ENCODE peak calls at places on chromosomes 7 and 10, in five cellular contexts. One of them, this sample, is unnamed.

GRCh38 chr10:127492607-127493250 is 56.4 kb upstream of the NPS start:
- DNase-seq in fibroblast of the conjunctiva: no peak
- DNase-seq in cardiac fibroblast: no peak
- DNase-seq in activated CD4-positive, alpha-beta T cell treated with anti-CD3 and anti-CD28 coated beads, Interleukin-2, amount 10 ng/mL, durations not matched to agents 7 days and 5 days: no peak
- DNase-seq in activated T-helper 1 cell treated with anti-CD3 and anti-CD28 coated beads, Interleukin-2, amount 50 U/mL, for 16 hours: no peak
- DNase-seq in this sample: no peak

GRCh38 chr10:103416436-103417147 is 20.2 kb downstream of the PDCD11 start:
- DNase-seq in cardiac fibroblast: peak
- DNase-seq in activated CD4-positive, alpha-beta T cell treated with anti-CD3 and anti-CD28 coated beads, Interleukin-2, amount 10 ng/mL, durations not matched to agents 7 days and 5 days: peak
- DNase-seq in activated T-helper 1 cell treated with anti-CD3 and anti-CD28 coated beads, Interleukin-2, amount 50 U/mL, for 16 hours: peak
- DNase-seq in fibroblast of the conjunctiva: peak
- DNase-seq in this sample: peak

GRCh38 chr10:61836888-61837747 is 64.4 kb upstream of the ARID5B start:
- DNase-seq in activated T-helper 1 cell treated with anti-CD3 and anti-CD28 coated beads, Interleukin-2, amount 50 U/mL, for 16 hours: no peak
- DNase-seq in cardiac fibroblast: peak
- DNase-seq in activated CD4-positive, alpha-beta T cell treated with anti-CD3 and anti-CD28 coated beads, Interleukin-2, amount 10 ng/mL, durations not matched to agents 7 days and 5 days: no peak
- DNase-seq in fibroblast of the conjunctiva: no peak
- DNase-seq in this sample: no peak

GRCh38 chr10:129466703-129467345 is at the start of gene MGMT:
- DNase-seq in activated T-helper 1 cell treated with anti-CD3 and anti-CD28 coated beads, Interleukin-2, amount 50 U/mL, for 16 hours: peak
- DNase-seq in cardiac fibroblast: peak
- DNase-seq in activated CD4-positive, alpha-beta T cell treated with anti-CD3 and anti-CD28 coated beads, Interleukin-2, amount 10 ng/mL, durations not matched to agents 7 days and 5 days: peak
- DNase-seq in fibroblast of the conjunctiva: peak
- DNase-seq in this sample: peak

GRCh38 chr10:127937069-127937468 is 30.2 kb downstream of the PTPRE start:
- DNase-seq in cardiac fibroblast: no peak
- DNase-seq in fibroblast of the conjunctiva: no peak
- DNase-seq in activated T-helper 1 cell treated with anti-CD3 and anti-CD28 coated beads, Interleukin-2, amount 50 U/mL, for 16 hours: no peak
- DNase-seq in activated CD4-positive, alpha-beta T cell treated with anti-CD3 and anti-CD28 coated beads, Interleukin-2, amount 10 ng/mL, durations not matched to agents 7 days and 5 days: no peak
- DNase-seq in this sample: no peak

GRCh38 chr10:118799779-118800178 is 45.0 kb upstream of the CACUL1 start:
- DNase-seq in activated CD4-positive, alpha-beta T cell treated with anti-CD3 and anti-CD28 coated beads, Interleukin-2, amount 10 ng/mL, durations not matched to agents 7 days and 5 days: no peak
- DNase-seq in cardiac fibroblast: peak
- DNase-seq in activated T-helper 1 cell treated with anti-CD3 and anti-CD28 coated beads, Interleukin-2, amount 50 U/mL, for 16 hours: no peak
- DNase-seq in fibroblast of the conjunctiva: no peak
- DNase-seq in this sample: no peak

GRCh38 chr10:115129752-115130151 is 36.6 kb downstream of the ATRNL1 start:
- DNase-seq in cardiac fibroblast: peak
- DNase-seq in fibroblast of the conjunctiva: peak
- DNase-seq in activated T-helper 1 cell treated with anti-CD3 and anti-CD28 coated beads, Interleukin-2, amount 50 U/mL, for 16 hours: no peak
- DNase-seq in activated CD4-positive, alpha-beta T cell treated with anti-CD3 and anti-CD28 coated beads, Interleukin-2, amount 10 ng/mL, durations not matched to agents 7 days and 5 days: no peak
- DNase-seq in this sample: peak

GRCh38 chr7:157016352-157017041 is 6.0 kb upstream of the MNX1 start:
- DNase-seq in cardiac fibroblast: no peak
- DNase-seq in activated CD4-positive, alpha-beta T cell treated with anti-CD3 and anti-CD28 coated beads, Interleukin-2, amount 10 ng/mL, durations not matched to agents 7 days and 5 days: no peak
- DNase-seq in fibroblast of the conjunctiva: no peak
- DNase-seq in activated T-helper 1 cell treated with anti-CD3 and anti-CD28 coated beads, Interleukin-2, amount 50 U/mL, for 16 hours: no peak
- DNase-seq in this sample: no peak

GRCh38 chr7:100022621-100023020 is 7.2 kb downstream of the ZKSCAN1 start:
- DNase-seq in activated T-helper 1 cell treated with anti-CD3 and anti-CD28 coated beads, Interleukin-2, amount 50 U/mL, for 16 hours: no peak
- DNase-seq in fibroblast of the conjunctiva: no peak
- DNase-seq in cardiac fibroblast: no peak
- DNase-seq in activated CD4-positive, alpha-beta T cell treated with anti-CD3 and anti-CD28 coated beads, Interleukin-2, amount 10 ng/mL, durations not matched to agents 7 days and 5 days: no peak
- DNase-seq in this sample: no peak

GRCh38 chr10:23199768-23200511 is 7.8 kb downstream of the PTF1A start:
- DNase-seq in activated CD4-positive, alpha-beta T cell treated with anti-CD3 and anti-CD28 coated beads, Interleukin-2, amount 10 ng/mL, durations not matched to agents 7 days and 5 days: no peak
- DNase-seq in activated T-helper 1 cell treated with anti-CD3 and anti-CD28 coated beads, Interleukin-2, amount 50 U/mL, for 16 hours: no peak
- DNase-seq in fibroblast of the conjunctiva: no peak
- DNase-seq in cardiac fibroblast: no peak
- DNase-seq in this sample: no peak

GRCh38 chr10:34124522-34125035 is 690.5 kb downstream of the PARD3 start:
- DNase-seq in activated T-helper 1 cell treated with anti-CD3 and anti-CD28 coated beads, Interleukin-2, amount 50 U/mL, for 16 hours: no peak
- DNase-seq in activated CD4-positive, alpha-beta T cell treated with anti-CD3 and anti-CD28 coated beads, Interleukin-2, amount 10 ng/mL, durations not matched to agents 7 days and 5 days: no peak
- DNase-seq in cardiac fibroblast: peak
- DNase-seq in fibroblast of the conjunctiva: no peak
- DNase-seq in this sample: no peak

GRCh38 chr7:36032362-36032818 is 120.7 kb upstream of the EEPD1 start:
- DNase-seq in fibroblast of the conjunctiva: no peak
- DNase-seq in activated CD4-positive, alpha-beta T cell treated with anti-CD3 and anti-CD28 coated beads, Interleukin-2, amount 10 ng/mL, durations not matched to agents 7 days and 5 days: no peak
- DNase-seq in cardiac fibroblast: no peak
- DNase-seq in activated T-helper 1 cell treated with anti-CD3 and anti-CD28 coated beads, Interleukin-2, amount 50 U/mL, for 16 hours: no peak
- DNase-seq in this sample: no peak

GRCh38 chr10:565676-566075 is 123.8 kb downstream of the DIP2C start:
- DNase-seq in cardiac fibroblast: no peak
- DNase-seq in activated CD4-positive, alpha-beta T cell treated with anti-CD3 and anti-CD28 coated beads, Interleukin-2, amount 10 ng/mL, durations not matched to agents 7 days and 5 days: no peak
- DNase-seq in activated T-helper 1 cell treated with anti-CD3 and anti-CD28 coated beads, Interleukin-2, amount 50 U/mL, for 16 hours: no peak
- DNase-seq in fibroblast of the conjunctiva: no peak
- DNase-seq in this sample: no peak

GRCh38 chr7:93894966-93895650 is 4.6 kb upstream of the TFPI2 start:
- DNase-seq in activated CD4-positive, alpha-beta T cell treated with anti-CD3 and anti-CD28 coated beads, Interleukin-2, amount 10 ng/mL, durations not matched to agents 7 days and 5 days: no peak
- DNase-seq in cardiac fibroblast: no peak
- DNase-seq in fibroblast of the conjunctiva: no peak
- DNase-seq in activated T-helper 1 cell treated with anti-CD3 and anti-CD28 coated beads, Interleukin-2, amount 50 U/mL, for 16 hours: no peak
- DNase-seq in this sample: peak

This sample was measured in erythroblast.